ENCODE peak calls at places on chromosomes 2 and 18, in six cellular contexts. Q is HCT116, Y is HL-60, M is adrenal gland, W is Peyer's patch, O is transverse colon. V is an unnamed sample. For H3K27me3, the result is how much of the 10 kb centered on the place peaks cover.

GRCh38 chr2:8623958-8624591 is 57.8 kb upstream of the ID2 start:
- DNase-seq in Q (no peak), Y (no peak), M (no peak), W (no peak), O (no peak), V (no peak)

GRCh38 chr2:189318761-189319160 is 122.5 kb upstream of the WDR75 start:
- DNase-seq in Q (no peak), Y (no peak), M (no peak), W (no peak), O (no peak), V (no peak)

GRCh38 chr18:34548120-34548972 is 161.8 kb upstream of the DTNA start:
- DNase-seq in Q (no peak), Y (no peak), M (no peak), W (no peak), O (no peak), V (no peak)

GRCh38 chr2:122101319-122101718 is 345.9 kb downstream of the TSN start:
- DNase-seq in Q (no peak), Y (no peak), M (no peak), W (no peak), O (no peak), V (no peak)

GRCh38 chr2:24399434-24400206 is 39.3 kb upstream of the ITSN2 start:
- DNase-seq in Q (no peak), Y (no peak), M (no peak), W (no peak), O (no peak), V (no peak)

GRCh38 chr2:217314021-217314460 is 454.2 kb upstream of the TNP1 start:
- DNase-seq in Q (no peak), Y (no peak), M (no peak), W (no peak), O (no peak), V (no peak)

GRCh38 chr18:26723986-26724385 is 141.5 kb downstream of the AQP4 start:
- DNase-seq in Q (no peak), Y (peak), M (no peak), W (no peak), O (no peak), V (no peak)

GRCh38 chr2:26184555-26185303 is 11.8 kb downstream of the GAREM2 start:
- DNase-seq in Q (peak), Y (peak), M (peak), W (peak), O (peak), V (peak)

GRCh38 chr2:42128731-42129486 is 40.2 kb upstream of the EML4 start:
- DNase-seq in Q (no peak), Y (no peak), M (no peak), W (no peak), O (no peak), V (no peak)

GRCh38 chr2:127576433-127577207 is 41.1 kb downstream of the MYO7B start:
- DNase-seq in Q (no peak), Y (no peak), M (peak), W (peak), O (no peak), V (no peak)

DNA sequence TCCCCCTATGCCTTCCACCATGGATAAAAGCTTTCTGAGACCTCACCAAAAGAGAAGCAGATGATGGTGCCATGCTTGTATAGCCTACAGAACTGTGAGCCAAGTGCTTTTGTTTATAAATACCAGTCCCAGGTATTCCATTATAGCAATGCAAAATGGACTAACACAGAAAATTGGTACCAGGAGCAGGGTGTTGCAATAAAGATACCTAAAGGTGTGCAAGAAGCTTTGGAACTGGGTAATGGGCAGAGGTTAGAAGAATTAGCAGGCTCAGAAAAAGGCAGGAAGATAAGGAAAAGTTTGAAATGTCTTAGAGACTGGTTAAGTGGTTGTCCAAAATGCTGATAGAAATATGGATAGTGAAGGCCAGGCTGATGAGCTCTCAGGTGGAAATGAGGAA is 16.3 kb upstream of the SCYGR2 start:
- DNase-seq in Q (no peak), Y (no peak), M (no peak), W (no peak), O (no peak), V (no peak)
- H3K27ac ChIP-seq in Q (no peak), Y (no peak), M (no peak), W (no peak), O (no peak), V (no peak)

GRCh38 chr2:171432969-171433762 is 624 bp downstream of the METTL8 start:
- DNase-seq in Q (peak), Y (peak), M (peak), W (peak), O (peak), V (peak)

GRCh38 chr2:171434671-171434980 is 600 bp downstream of the DCAF17 start:
- DNase-seq in Q (no peak), Y (no peak), M (no peak), W (no peak), O (peak), V (no peak)

GRCh38 chr2:171432206-171432968 is 1.4 kb downstream of the METTL8 start:
- DNase-seq in Q (no peak), Y (no peak), M (no peak), W (no peak), O (no peak), V (no peak)

GRCh38 chr2:171436307-171436706 is 2.3 kb downstream of the DCAF17 start:
- DNase-seq in Q (no peak), Y (no peak), M (no peak), W (no peak), O (no peak), V (no peak)

GRCh38 chr2:171433763-171434670 is at the start of the genes DCAF17 and METTL8:
- DNase-seq in Q (peak), Y (peak), M (peak), W (peak), O (peak), V (peak)
- TF ChIP-seq CTCF in Q (peak), Y (no peak), M (no peak), W (peak), O (peak), V (peak)

DNA sequence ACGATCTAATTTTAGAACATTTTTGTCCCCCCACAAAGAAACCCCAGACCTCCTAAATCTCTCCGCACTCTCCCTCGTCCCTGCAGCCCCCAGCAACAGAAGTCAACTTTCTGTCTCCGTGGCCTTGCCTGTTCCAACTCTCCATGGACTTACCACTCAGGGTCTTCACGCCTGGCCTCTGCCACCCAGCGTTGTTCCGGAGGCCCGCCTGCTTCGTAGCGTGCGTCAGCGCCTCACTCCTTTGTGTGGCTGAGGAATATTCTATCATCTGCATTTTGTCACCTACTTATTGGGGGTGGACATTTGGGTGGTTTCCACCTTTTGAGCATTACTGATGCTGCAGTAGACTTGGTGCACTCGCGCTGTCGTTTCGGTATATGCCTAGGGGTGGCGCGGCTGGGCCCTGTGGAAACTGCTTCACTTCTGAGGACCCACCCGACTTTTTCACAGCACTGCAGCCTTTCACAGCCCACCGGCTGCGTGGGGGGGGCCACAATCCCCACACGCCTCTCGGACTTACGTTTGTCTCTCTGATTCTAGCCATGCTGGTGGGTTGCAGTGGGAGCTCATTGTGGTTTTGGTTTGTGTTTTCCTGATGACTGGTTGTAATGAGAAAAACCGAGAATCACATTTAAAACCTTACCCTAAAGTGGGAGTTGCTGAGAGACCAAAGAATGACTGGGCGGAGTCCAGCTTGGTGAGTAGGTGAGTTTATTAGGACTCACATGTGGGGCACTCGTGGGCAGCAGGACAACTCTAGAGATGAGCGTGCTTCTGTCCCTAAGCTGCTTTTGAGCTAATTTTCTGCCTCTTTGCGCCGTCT is 1.4 kb upstream of the HSBP1L1 start:
- DNase-seq in Q (no peak), Y (no peak), M (no peak), W (peak), O (no peak), V (no peak)
- H3K27me3 ChIP-seq in Q (under half), Y (under half), M (under half), W (under half), O (under half), V (under half)

DNA sequence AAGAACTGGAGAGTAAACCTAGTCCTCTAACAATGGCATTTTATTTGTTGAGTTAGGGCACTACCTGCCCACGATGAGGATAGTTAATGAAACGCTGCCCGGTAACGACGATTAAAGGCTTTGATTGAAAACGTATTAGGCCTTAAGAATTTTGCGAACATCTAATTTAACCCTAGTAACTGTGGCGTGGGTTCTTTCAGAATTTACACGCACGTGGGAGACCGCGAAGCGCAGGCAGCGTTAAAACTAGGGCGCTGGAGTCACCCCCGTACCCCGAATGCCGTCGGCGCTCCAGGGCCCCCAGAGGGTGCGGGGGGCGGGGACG is 736 bp upstream of the SMCHD1 start:
- DNase-seq in Q (no peak), Y (no peak), M (no peak), W (no peak), O (no peak), V (peak)
- H3K27ac ChIP-seq in Q (peak), Y (peak), M (peak), W (peak), O (peak), V (peak)

GRCh38 chr2:73292316-73292905 is 937 bp downstream of the EGR4 start:
- DNase-seq in Q (no peak), Y (no peak), M (no peak), W (no peak), O (no peak), V (no peak)

GRCh38 chr2:73290049-73290839 is 3.1 kb downstream of the EGR4 start:
- DNase-seq in Q (no peak), Y (peak), M (no peak), W (peak), O (peak), V (peak)

GRCh38 chr2:73291093-73291460 is 2.3 kb downstream of the EGR4 start:
- DNase-seq in Q (no peak), Y (peak), M (no peak), W (peak), O (peak), V (peak)

GRCh38 chr2:73292906-73293533 is 328 bp downstream of the EGR4 start:
- DNase-seq in Q (no peak), Y (no peak), M (no peak), W (no peak), O (no peak), V (no peak)

GRCh38 chr2:73291461-73292315 is 1.7 kb downstream of the EGR4 start:
- DNase-seq in Q (no peak), Y (no peak), M (no peak), W (no peak), O (no peak), V (no peak)
- TF ChIP-seq CTCF in Q (no peak), Y (no peak), M (no peak), W (no peak), O (no peak), V (no peak)

GRCh38 chr2:241007880-241008710 is 9.7 kb downstream of the SNED1 start:
- DNase-seq in Q (no peak), Y (no peak), M (peak), W (peak), O (no peak), V (no peak)

GRCh38 chr2:241009601-241010530 is 11.4 kb downstream of the SNED1 start:
- DNase-seq in Q (no peak), Y (no peak), M (peak), W (peak), O (no peak), V (peak)

GRCh38 chr2:241010531-241011295 is 12.3 kb downstream of the SNED1 start:
- DNase-seq in Q (no peak), Y (no peak), M (peak), W (no peak), O (no peak), V (no peak)

GRCh38 chr2:241008711-241009121 is 10.3 kb downstream of the SNED1 start:
- DNase-seq in Q (no peak), Y (no peak), M (peak), W (peak), O (no peak), V (no peak)

DNA sequence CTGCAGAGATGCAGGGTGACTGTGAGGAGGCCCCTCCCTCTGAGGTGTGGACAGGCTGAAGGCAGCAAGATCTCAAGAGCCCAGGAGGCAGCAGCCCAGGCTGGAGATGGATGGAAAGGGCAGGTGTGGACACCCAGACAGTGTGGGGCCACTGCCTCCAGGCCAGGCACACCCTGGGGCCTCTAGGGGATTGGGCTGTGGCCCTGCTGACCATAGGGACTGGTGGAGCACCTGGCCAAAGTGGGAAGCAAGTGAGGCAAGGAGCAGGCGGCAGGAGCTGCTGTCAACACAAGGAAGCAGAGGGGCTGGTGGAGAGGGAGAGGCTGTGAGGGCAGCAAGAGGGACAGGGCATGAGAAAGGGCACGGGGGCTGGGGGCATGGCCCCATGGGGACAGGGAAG is 10.8 kb downstream of the SNED1 start:
- DNase-seq in Q (no peak), Y (no peak), M (peak), W (no peak), O (no peak), V (no peak)
- H3K27me3 ChIP-seq in Q (under half), Y (under half), M (under half), W (under half), O (under half), V (under half)

DNA sequence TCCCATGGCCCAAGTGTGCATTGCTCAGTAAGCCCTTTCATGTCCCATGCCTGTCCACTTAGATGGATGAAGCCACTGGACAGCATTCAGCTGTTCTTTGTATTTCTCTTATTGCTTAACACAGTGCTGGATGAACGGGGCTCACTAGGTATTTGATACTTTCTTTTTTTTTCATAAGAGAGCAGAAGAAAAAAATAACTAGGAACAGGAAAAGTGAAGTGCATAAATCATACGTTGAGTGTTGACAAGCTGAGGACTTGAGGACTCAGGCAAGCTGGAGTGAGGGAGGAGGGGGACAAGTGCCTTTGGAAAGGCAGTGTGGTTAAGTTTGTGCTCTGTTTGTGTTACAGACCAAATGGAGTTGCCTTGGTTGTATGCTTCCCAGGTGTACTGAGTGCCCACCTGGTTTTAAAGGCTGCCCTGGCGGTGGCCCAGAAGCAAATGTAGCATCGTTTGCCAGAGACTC is 240.8 kb downstream of the PRKCE start:
- DNase-seq in Q (no peak), Y (no peak), M (no peak), W (no peak), O (no peak), V (no peak)
- H3K27ac ChIP-seq in Q (no peak), Y (no peak), M (peak), W (no peak), O (no peak), V (no peak)